ENCODE peak calls at places on chromosomes 11 and 22, in nine cellular contexts. O is Caco-2, K is omental fat pad, U is tibial artery, P is hypothalamus, Q is GM23248, A is left colon, I is NCI-H1436, G is RCC 7860. M is an unnamed sample.

GRCh38 chr11:17531818-17532131 is 12.4 kb downstream of the USH1C start:
- DNase-seq in O (peak), K (no peak), U (no peak), P (no peak), Q (peak), A (peak), I (no peak), G (no peak), M (no peak)

GRCh38 chr22:45238431-45239377 is 2.0 kb downstream of the KIAA0930 start:
- DNase-seq in O (no peak), K (no peak), U (no peak), P (no peak), Q (no peak), A (no peak), I (no peak), G (no peak), M (no peak)

GRCh38 chr22:46547883-46548244 is 10.4 kb upstream of the CELSR1 start:
- DNase-seq in O (peak), K (no peak), U (peak), P (no peak), Q (peak), A (no peak), I (no peak), G (peak), M (peak)

GRCh38 chr22:39026509-39027150 is 5.7 kb downstream of the APOBEC3D start:
- DNase-seq in O (no peak), K (no peak), U (no peak), P (no peak), Q (no peak), A (no peak), I (no peak), G (no peak), M (no peak)

GRCh38 chr11:93652161-93652597 is 9.3 kb upstream of the CEP295 start:
- DNase-seq in O (no peak), K (no peak), U (no peak), P (no peak), Q (peak), A (no peak), I (peak), G (no peak), M (peak)

GRCh38 chr22:37267128-37267587 is 15.2 kb upstream of the CYTH4 start:
- DNase-seq in O (no peak), K (no peak), U (no peak), P (no peak), Q (peak), A (peak), I (peak), G (peak), M (no peak)

GRCh38 chr22:48473202-48473601 is 1354.5 kb downstream of the BRD1 start:
- DNase-seq in O (no peak), K (no peak), U (peak), P (no peak), Q (no peak), A (no peak), I (no peak), G (no peak), M (no peak)

GRCh38 chr11:102272047-102272824 is 45.0 kb upstream of the BIRC3 start:
- DNase-seq in O (no peak), K (no peak), U (no peak), P (no peak), Q (no peak), A (no peak), I (no peak), G (no peak), M (no peak)

GRCh38 chr11:123313261-123313660 is 116.8 kb upstream of the GRAMD1B start:
- DNase-seq in O (no peak), K (no peak), U (no peak), P (no peak), Q (no peak), A (no peak), I (no peak), G (no peak), M (no peak)

GRCh38 chr11:74321487-74322188 is 10.2 kb upstream of the P4HA3 start:
- DNase-seq in O (no peak), K (no peak), U (peak), P (no peak), Q (peak), A (no peak), I (no peak), G (no peak), M (peak)

GRCh38 chr11:46914363-46914762 is 4.0 kb downstream of the LRP4 start:
- DNase-seq in O (no peak), K (no peak), U (no peak), P (no peak), Q (peak), A (no peak), I (no peak), G (peak), M (peak)

GRCh38 chr22:20464096-20464614 is 26.5 kb upstream of the SCARF2 start:
- DNase-seq in O (no peak), K (no peak), U (no peak), P (no peak), Q (no peak), A (peak), I (no peak), G (no peak), M (no peak)

GRCh38 chr11:119416606-119417580 is 6.1 kb downstream of the THY1 start:
- DNase-seq in O (no peak), K (no peak), U (no peak), P (no peak), Q (peak), A (no peak), I (no peak), G (peak), M (peak)

GRCh38 chr11:65117206-65118096 is at the start of gene ZNHIT2:
- DNase-seq in O (peak), K (peak), U (peak), P (peak), Q (peak), A (peak), I (peak), G (peak), M (peak)

GRCh38 chr11:100188137-100188783 is 498.8 kb upstream of the ARHGAP42 start:
- DNase-seq in O (no peak), K (no peak), U (no peak), P (no peak), Q (no peak), A (no peak), I (no peak), G (no peak), M (no peak)

GRCh38 chr11:38384568-38384967 is 1786.5 kb upstream of the RAG2 start:
- DNase-seq in O (no peak), K (no peak), U (no peak), P (no peak), Q (no peak), A (no peak), I (no peak), G (no peak), M (peak)

GRCh38 chr11:102849319-102849718 is 5.9 kb upstream of the MMP3 start:
- DNase-seq in O (no peak), K (no peak), U (no peak), P (no peak), Q (peak), A (no peak), I (no peak), G (peak), M (peak)

GRCh38 chr11:66676931-66677598 is 622 bp downstream of the RBM4B start:
- DNase-seq in O (no peak), K (no peak), U (no peak), P (no peak), Q (peak), A (no peak), I (no peak), G (no peak), M (peak)

GRCh38 chr22:32058656-32059280 is 15.7 kb downstream of the SLC5A1 start:
- DNase-seq in O (no peak), K (no peak), U (no peak), P (no peak), Q (peak), A (no peak), I (no peak), G (no peak), M (no peak)

GRCh38 chr11:2581931-2582435 is 117.8 kb downstream of the KCNQ1OT1 start:
- DNase-seq in O (peak), K (peak), U (peak), P (no peak), Q (no peak), A (peak), I (no peak), G (no peak), M (no peak)

GRCh38 chr11:30855383-30856006 is 269.3 kb upstream of the MPPED2 start:
- DNase-seq in O (no peak), K (no peak), U (no peak), P (no peak), Q (peak), A (no peak), I (no peak), G (peak), M (peak)

GRCh38 chr11:134464196-134464595 is 52.2 kb upstream of the B3GAT1 start:
- DNase-seq in O (no peak), K (no peak), U (no peak), P (no peak), Q (no peak), A (no peak), I (no peak), G (no peak), M (no peak)

GRCh38 chr11:130737866-130738431 is 178.3 kb downstream of the SNX19 start:
- DNase-seq in O (no peak), K (no peak), U (no peak), P (no peak), Q (peak), A (no peak), I (no peak), G (peak), M (peak)

GRCh38 chr11:69674267-69674885 is 777 bp downstream of the LTO1 start:
- DNase-seq in O (no peak), K (no peak), U (no peak), P (no peak), Q (peak), A (no peak), I (no peak), G (peak), M (peak)

GRCh38 chr11:35011944-35012343 is 95.5 kb downstream of the PDHX start:
- DNase-seq in O (no peak), K (no peak), U (no peak), P (no peak), Q (no peak), A (no peak), I (no peak), G (no peak), M (no peak)

GRCh38 chr11:115552773-115553438 is 48.7 kb upstream of the CADM1 start:
- DNase-seq in O (no peak), K (no peak), U (no peak), P (no peak), Q (no peak), A (no peak), I (no peak), G (no peak), M (no peak)

GRCh38 chr11:120032766-120033390 is 105.0 kb downstream of the TRIM29 start:
- DNase-seq in O (no peak), K (no peak), U (no peak), P (no peak), Q (no peak), A (no peak), I (no peak), G (no peak), M (no peak)

GRCh38 chr11:74220376-74220775 is 49.3 kb downstream of the PPME1 start:
- DNase-seq in O (no peak), K (no peak), U (no peak), P (no peak), Q (peak), A (no peak), I (no peak), G (no peak), M (peak)

GRCh38 chr22:37552560-37553163 is 7.6 kb upstream of the CDC42EP1 start:
- DNase-seq in O (peak), K (no peak), U (no peak), P (no peak), Q (peak), A (peak), I (no peak), G (no peak), M (peak)

GRCh38 chr11:128840137-128840536 is 27.0 kb downstream of the KCNJ1 start:
- DNase-seq in O (no peak), K (no peak), U (no peak), P (no peak), Q (no peak), A (no peak), I (no peak), G (no peak), M (no peak)

GRCh38 chr11:20873054-20873453 is 203.7 kb downstream of the NELL1 start:
- DNase-seq in O (peak), K (no peak), U (no peak), P (no peak), Q (peak), A (no peak), I (peak), G (no peak), M (peak)

GRCh38 chr11:133388260-133388659 is 144.0 kb downstream of the OPCML start:
- DNase-seq in O (no peak), K (no peak), U (no peak), P (no peak), Q (no peak), A (no peak), I (no peak), G (no peak), M (no peak)

GRCh38 chr22:27456696-27457503 is 344.7 kb downstream of the MN1 start:
- DNase-seq in O (no peak), K (no peak), U (no peak), P (no peak), Q (peak), A (no peak), I (no peak), G (peak), M (peak)

GRCh38 chr11:48170840-48171233 is 45.8 kb upstream of the OR4B1 start:
- DNase-seq in O (no peak), K (no peak), U (no peak), P (no peak), Q (peak), A (no peak), I (no peak), G (no peak), M (no peak)

GRCh38 chr11:85595285-85595884 is 31.8 kb downstream of the DLG2 start:
- DNase-seq in O (no peak), K (no peak), U (no peak), P (no peak), Q (peak), A (no peak), I (peak), G (peak), M (peak)

M was measured in epithelial cell of esophagus.